ENCODE peak calls at places on chromosomes 11 and 22, in seven cellular contexts. S is stimulated activated CD4-positive, alpha-beta T cell treated with anti-CD3 and anti-CD28 coated beads, Interleukin-1b, Interleukin-23, amount 100 ng/mL, for 1 hour; M is EL; E is NCI-H510A treated with DMSO at 0.1 percent for 48 hours; L is iris pigment epithelial cell; A is naive B cell; X is fibroblast of mammary gland. W is an unnamed sample.

GRCh38 chr11:69485337-69486041 is 4.0 kb downstream of the LINC01488 start:
- DNase-seq in A (no peak), E (no peak), X (no peak), M (no peak), S (no peak), L (no peak), W (no peak)

GRCh38 chr11:2887526-2888195 is 2.1 kb upstream of the CDKN1C start:
- DNase-seq in M (no peak), E (no peak), L (no peak), A (no peak), X (no peak), S (no peak), W (no peak)

GRCh38 chr11:131904756-131905155 is 534.3 kb downstream of the NTM start:
- DNase-seq in A (no peak), E (no peak), M (no peak), X (no peak), S (no peak), L (peak; percentile 56), W (no peak)

GRCh38 chr11:67085617-67086016 is 29.0 kb downstream of the RHOD start:
- DNase-seq in M (no peak), X (no peak), S (no peak), E (no peak), A (no peak), L (no peak), W (no peak)

GRCh38 chr11:61890536-61891330 is 612 bp downstream of the FADS3 start:
- DNase-seq in E (peak; percentile 67), S (no peak), M (peak; percentile 84), A (peak; percentile 32), L (peak; percentile 77), X (peak; percentile 80), W (no peak)

GRCh38 chr11:134164490-134165370 is 59.0 kb downstream of the NCAPD3 start:
- DNase-seq in L (no peak), M (no peak), X (no peak), A (no peak), S (no peak), E (no peak), W (peak; percentile 11)

GRCh38 chr22:37204045-37204655 is 8.1 kb downstream of the SSTR3 start:
- DNase-seq in X (no peak), E (no peak), S (no peak), A (no peak), L (no peak), M (no peak), W (no peak)

GRCh38 chr11:100329352-100329751 is 357.7 kb upstream of the ARHGAP42 start:
- DNase-seq in X (no peak), S (no peak), E (no peak), M (no peak), A (no peak), L (peak; percentile 8), W (no peak)

GRCh38 chr11:23113887-23114216 is 253.6 kb upstream of the CCDC179 start:
- DNase-seq in A (no peak), S (no peak), L (no peak), X (no peak), E (no peak), M (no peak), W (no peak)

GRCh38 chr11:114296190-114296978 is at the start of gene NNMT:
- DNase-seq in X (peak; percentile 99), A (no peak), S (no peak), L (peak; percentile 98), M (peak; percentile 96), E (no peak), W (peak; percentile 92)

GRCh38 chr11:34548278-34548677 is 34.7 kb upstream of the ELF5 start:
- DNase-seq in E (peak; percentile 3), S (no peak), A (no peak), L (no peak), M (no peak), X (no peak), W (no peak)

GRCh38 chr11:60710482-60710881 is 11.1 kb downstream of the MS4A8 start:
- DNase-seq in A (no peak), M (no peak), L (no peak), E (no peak), X (no peak), S (no peak), W (no peak)

GRCh38 chr11:66070604-66071325 is 693 bp downstream of the PACS1 start:
- DNase-seq in L (peak; percentile 50), E (no peak), A (no peak), X (peak; percentile 24), M (peak; percentile 55), S (no peak), W (no peak)

GRCh38 chr11:120184946-120185677 is 25.7 kb upstream of the OAF start:
- DNase-seq in A (no peak), E (no peak), S (no peak), L (peak; percentile 54), M (no peak), X (peak; percentile 81), W (no peak)

GRCh38 chr22:27670701-27671412 is 130.7 kb downstream of the MN1 start:
- DNase-seq in M (no peak), S (no peak), A (no peak), L (no peak), X (no peak), E (no peak), W (no peak)

GRCh38 chr11:69449320-69450063 is 32.0 kb upstream of the LINC01488 start:
- DNase-seq in X (no peak), A (no peak), E (no peak), M (peak; percentile 78), L (peak; percentile 46), S (no peak), W (peak; percentile 52)

GRCh38 chr11:118911113-118911879 is 14.4 kb downstream of the BCL9L start:
- DNase-seq in E (no peak), L (peak; percentile 48), A (no peak), X (peak; percentile 46), M (peak; percentile 77), S (no peak), W (no peak)

GRCh38 chr22:32926600-32926999 is 125.1 kb downstream of the TIMP3 start:
- DNase-seq in S (no peak), M (peak; percentile 29), E (peak; percentile 3), A (no peak), X (peak; percentile 43), L (peak; percentile 40), W (peak; percentile 33)

GRCh38 chr11:30016588-30017363 is at the start of gene KCNA4:
- DNase-seq in M (no peak), L (peak; percentile 3), X (no peak), S (no peak), A (no peak), E (no peak), W (no peak)

GRCh38 chr11:45373506-45373905 is 87.4 kb upstream of the SYT13 start:
- DNase-seq in E (no peak), L (no peak), S (no peak), X (no peak), A (no peak), M (no peak), W (no peak)

GRCh38 chr11:60122414-60123036 is 34.1 kb downstream of the MS4A2 start:
- DNase-seq in E (no peak), M (no peak), S (no peak), A (no peak), X (no peak), L (no peak), W (no peak)

GRCh38 chr22:28171135-28171534 is 252.1 kb upstream of the PITPNB start:
- DNase-seq in S (no peak), L (peak; percentile 12), E (no peak), X (peak; percentile 18), M (no peak), A (no peak), W (no peak)

W was measured in HFF-Myc.